ENCODE peak calls at places on chromosomes 11 and 22, in four cellular contexts. One of them, this sample, is unnamed.

GRCh38 chr11:1049911-1050580 is 13.5 kb upstream of the MUC6 start:
- DNase-seq in transverse colon: no peak
- DNase-seq in spleen: peak; percentile 73
- DNase-seq in sigmoid colon: peak; percentile 61
- DNase-seq in this sample: no peak

GRCh38 chr11:129947474-129947873 is 52.1 kb upstream of the NFRKB start:
- DNase-seq in transverse colon: no peak
- DNase-seq in spleen: no peak
- DNase-seq in sigmoid colon: no peak
- DNase-seq in this sample: no peak

GRCh38 chr11:57546869-57547518 is 9.6 kb downstream of the SMTNL1 start:
- DNase-seq in transverse colon: no peak
- DNase-seq in spleen: no peak
- DNase-seq in sigmoid colon: no peak
- DNase-seq in this sample: no peak

GRCh38 chr22:39234867-39235687 is 9.7 kb downstream of the PDGFB start:
- DNase-seq in transverse colon: peak; percentile 63
- DNase-seq in spleen: no peak
- DNase-seq in sigmoid colon: no peak
- DNase-seq in this sample: peak; percentile 65

GRCh38 chr11:83105167-83105566 is 33.5 kb upstream of the RAB30 start:
- DNase-seq in transverse colon: no peak
- DNase-seq in spleen: no peak
- DNase-seq in sigmoid colon: no peak
- DNase-seq in this sample: no peak

GRCh38 chr11:8766043-8766992 is 83.7 kb downstream of the RPL27A start:
- DNase-seq in transverse colon: no peak
- DNase-seq in spleen: no peak
- DNase-seq in sigmoid colon: no peak
- DNase-seq in this sample: peak; percentile 66

GRCh38 chr11:12318791-12319733 is 58.3 kb upstream of the PARVA start:
- DNase-seq in transverse colon: no peak
- DNase-seq in spleen: no peak
- DNase-seq in sigmoid colon: peak; percentile 85
- DNase-seq in this sample: no peak

GRCh38 chr11:94825111-94825880 is 57.1 kb downstream of the AMOTL1 start:
- DNase-seq in transverse colon: no peak
- DNase-seq in spleen: no peak
- DNase-seq in sigmoid colon: no peak
- DNase-seq in this sample: no peak

GRCh38 chr11:44632466-44633123 is 67.1 kb downstream of the CD82 start:
- DNase-seq in transverse colon: peak; percentile 29
- DNase-seq in spleen: peak; percentile 80
- DNase-seq in sigmoid colon: peak; percentile 74
- DNase-seq in this sample: no peak

GRCh38 chr11:3056296-3057068 is 741 bp downstream of the CARS1 start:
- DNase-seq in transverse colon: peak; percentile 37
- DNase-seq in spleen: no peak
- DNase-seq in sigmoid colon: peak; percentile 66
- DNase-seq in this sample: peak; percentile 84

GRCh38 chr11:1934326-1935155 is 12.6 kb upstream of the MRPL23 start:
- DNase-seq in transverse colon: no peak
- DNase-seq in spleen: peak; percentile 67
- DNase-seq in sigmoid colon: no peak
- DNase-seq in this sample: peak; percentile 64

GRCh38 chr11:27460571-27460970 is 12.0 kb downstream of the LGR4 start:
- DNase-seq in transverse colon: no peak
- DNase-seq in spleen: no peak
- DNase-seq in sigmoid colon: no peak
- DNase-seq in this sample: no peak

GRCh38 chr22:33504941-33505647 is 415.2 kb downstream of the LARGE1 start:
- DNase-seq in transverse colon: no peak
- DNase-seq in spleen: no peak
- DNase-seq in sigmoid colon: no peak
- DNase-seq in this sample: no peak

GRCh38 chr22:44711701-44712100 is 9.7 kb downstream of the PRR5 start:
- DNase-seq in transverse colon: no peak
- DNase-seq in spleen: no peak
- DNase-seq in sigmoid colon: no peak
- DNase-seq in this sample: no peak

GRCh38 chr11:35389897-35390462 is 29.4 kb downstream of the SLC1A2 start:
- DNase-seq in transverse colon: no peak
- DNase-seq in spleen: no peak
- DNase-seq in sigmoid colon: no peak
- DNase-seq in this sample: no peak

GRCh38 chr11:22624742-22625447 is 728 bp downstream of the FANCF start:
- DNase-seq in transverse colon: peak; percentile 76
- DNase-seq in spleen: no peak
- DNase-seq in sigmoid colon: peak; percentile 80
- DNase-seq in this sample: peak; percentile 76

GRCh38 chr11:13963949-13964770 is 1.6 kb downstream of the SPON1 start:
- DNase-seq in transverse colon: peak; percentile 62
- DNase-seq in spleen: no peak
- DNase-seq in sigmoid colon: no peak
- DNase-seq in this sample: no peak

GRCh38 chr22:29581799-29582198 is 886 bp upstream of the NIPSNAP1 start:
- DNase-seq in transverse colon: peak; percentile 71
- DNase-seq in spleen: no peak
- DNase-seq in sigmoid colon: no peak
- DNase-seq in this sample: peak; percentile 69

GRCh38 chr11:30585067-30585891 is 874 bp downstream of the MPPED2 start:
- DNase-seq in transverse colon: no peak
- DNase-seq in spleen: peak; percentile 64
- DNase-seq in sigmoid colon: peak; percentile 74
- DNase-seq in this sample: no peak

GRCh38 chr11:20363500-20364411 is at the start of gene HTATIP2:
- DNase-seq in transverse colon: peak; percentile 82
- DNase-seq in spleen: peak; percentile 96
- DNase-seq in sigmoid colon: peak; percentile 84
- DNase-seq in this sample: peak; percentile 95
- TF ChIP-seq POLR2AphosphoS5 in transverse colon: peak; percentile 67
- TF ChIP-seq POLR2AphosphoS5 in spleen: peak; percentile 86
- TF ChIP-seq POLR2AphosphoS5 in sigmoid colon: peak; percentile 70
- TF ChIP-seq POLR2AphosphoS5 in this sample: peak; percentile 46

GRCh38 chr11:69949327-69949726 is 128.8 kb upstream of the ANO1 start:
- DNase-seq in transverse colon: no peak
- DNase-seq in spleen: peak; percentile 27
- DNase-seq in sigmoid colon: no peak
- DNase-seq in this sample: no peak

GRCh38 chr11:69948256-69949141 is 129.3 kb upstream of the FGF3 start:
- DNase-seq in transverse colon: peak; percentile 48
- DNase-seq in spleen: peak; percentile 57
- DNase-seq in sigmoid colon: no peak
- DNase-seq in this sample: no peak

GRCh38 chr11:69951821-69952590 is 126.1 kb upstream of the ANO1 start:
- DNase-seq in transverse colon: no peak
- DNase-seq in spleen: peak; percentile 47
- DNase-seq in sigmoid colon: no peak
- DNase-seq in this sample: no peak

GRCh38 chr11:69950621-69951020 is 127.5 kb upstream of the ANO1 start:
- DNase-seq in transverse colon: no peak
- DNase-seq in spleen: no peak
- DNase-seq in sigmoid colon: no peak
- DNase-seq in this sample: no peak

DNA sequence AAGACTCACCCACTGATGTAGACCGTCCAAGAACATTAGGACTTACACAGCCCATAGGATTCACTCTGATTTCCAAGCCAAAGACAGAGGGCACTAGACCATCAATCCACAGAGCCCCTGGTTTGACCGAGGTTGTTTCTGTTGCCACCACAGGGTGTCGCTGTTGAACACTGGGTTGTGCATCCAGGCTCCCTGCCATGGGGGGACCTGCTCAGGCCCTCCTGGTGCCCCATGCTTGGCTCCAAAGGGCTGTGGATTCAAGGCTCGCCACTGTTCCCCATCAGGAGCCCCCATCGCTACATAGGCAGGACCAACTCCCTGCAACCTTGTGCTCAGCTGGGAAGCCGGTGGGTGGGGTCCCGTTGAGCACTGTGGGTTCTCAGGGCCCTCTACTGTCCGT is 128.0 kb upstream of the ANO1 start:
- DNase-seq in transverse colon: peak; percentile 18
- DNase-seq in spleen: peak; percentile 24
- DNase-seq in sigmoid colon: no peak
- DNase-seq in this sample: no peak
- TF ChIP-seq CTCF in transverse colon: peak; percentile 24
- TF ChIP-seq CTCF in spleen: peak; percentile 18
- TF ChIP-seq CTCF in sigmoid colon: no peak
- TF ChIP-seq CTCF in this sample: no peak

GRCh38 chr22:31614781-31615480 is 47.1 kb downstream of the PISD start:
- DNase-seq in transverse colon: no peak
- DNase-seq in spleen: no peak
- DNase-seq in sigmoid colon: peak; percentile 50
- DNase-seq in this sample: peak; percentile 79

GRCh38 chr22:31613904-31614296 is 48.1 kb downstream of the PISD start:
- DNase-seq in transverse colon: no peak
- DNase-seq in spleen: no peak
- DNase-seq in sigmoid colon: no peak
- DNase-seq in this sample: no peak

GRCh38 chr22:31615481-31615840 is 46.6 kb downstream of the PISD start:
- DNase-seq in transverse colon: no peak
- DNase-seq in spleen: no peak
- DNase-seq in sigmoid colon: no peak
- DNase-seq in this sample: no peak

GRCh38 chr22:31612891-31613285 is 49.1 kb downstream of the PISD start:
- DNase-seq in transverse colon: no peak
- DNase-seq in spleen: peak; percentile 72
- DNase-seq in sigmoid colon: peak; percentile 62
- DNase-seq in this sample: peak; percentile 53

GRCh38 chr22:31613286-31613903 is 48.6 kb downstream of the PISD start:
- DNase-seq in transverse colon: no peak
- DNase-seq in spleen: peak; percentile 72
- DNase-seq in sigmoid colon: peak; percentile 52
- DNase-seq in this sample: no peak
- TF ChIP-seq POLR2AphosphoS5 in transverse colon: no peak
- TF ChIP-seq POLR2AphosphoS5 in spleen: peak; percentile 28
- TF ChIP-seq POLR2AphosphoS5 in sigmoid colon: no peak
- TF ChIP-seq POLR2AphosphoS5 in this sample: no peak

DNA sequence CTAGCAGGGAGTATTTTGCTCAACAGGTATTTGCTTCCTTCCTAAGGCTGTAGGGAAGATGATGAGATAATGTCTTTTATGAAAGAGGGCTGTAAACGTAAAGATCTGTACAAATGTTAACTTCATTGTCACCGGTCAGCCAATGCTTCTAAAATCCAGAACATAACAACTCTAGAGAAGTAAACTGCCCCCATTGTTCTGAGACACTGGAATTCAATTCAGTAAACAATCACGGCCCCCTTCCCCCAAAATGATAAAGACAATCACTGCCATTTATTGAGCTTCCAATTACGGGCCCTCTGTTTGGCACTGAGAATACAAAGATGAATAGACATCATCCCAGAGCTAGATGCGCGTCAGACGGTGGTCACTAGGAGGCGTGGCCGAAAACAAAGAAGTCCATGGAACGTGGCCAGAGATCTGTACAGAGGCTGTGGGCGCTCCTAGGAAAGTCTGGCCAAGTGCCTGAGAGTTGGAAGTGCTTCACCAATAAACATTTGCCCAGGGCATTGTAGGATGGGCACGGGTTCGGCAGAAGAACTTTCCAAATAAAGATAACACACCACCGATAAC is 576 bp downstream of the TMEM258 start:
- DNase-seq in transverse colon: peak; percentile 76
- DNase-seq in spleen: no peak
- DNase-seq in sigmoid colon: peak; percentile 90
- DNase-seq in this sample: peak; percentile 71
- TF ChIP-seq CTCF in transverse colon: no peak
- TF ChIP-seq CTCF in spleen: no peak
- TF ChIP-seq CTCF in sigmoid colon: no peak
- TF ChIP-seq CTCF in this sample: peak; percentile 3

DNA sequence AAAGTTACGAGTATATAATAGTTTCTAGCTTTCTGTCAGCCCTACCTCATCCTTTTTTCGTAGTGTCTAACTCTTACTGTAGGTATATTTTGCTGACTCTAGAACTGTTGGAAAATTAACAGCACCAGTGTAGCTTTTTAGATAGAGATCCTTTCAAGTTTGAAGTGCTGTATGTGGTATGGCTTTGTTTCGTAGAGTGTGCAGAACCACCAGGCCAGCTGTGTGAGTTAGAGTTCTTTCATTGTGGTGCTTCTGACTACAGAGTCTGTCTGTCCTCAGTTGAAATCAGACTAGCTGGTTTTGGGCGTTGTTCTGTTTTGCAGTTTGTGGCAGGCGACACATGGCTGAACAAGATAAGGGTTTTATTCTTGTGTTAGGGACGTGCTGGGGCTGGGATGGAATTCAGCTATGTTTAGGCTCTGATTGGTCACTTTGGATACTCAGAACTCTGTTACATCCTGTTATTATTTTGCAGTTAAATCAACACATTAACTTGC is 3.2 kb downstream of the ARHGEF12 start:
- DNase-seq in transverse colon: peak; percentile 38
- DNase-seq in spleen: no peak
- DNase-seq in sigmoid colon: no peak
- DNase-seq in this sample: no peak
- TF ChIP-seq POLR2AphosphoS5 in transverse colon: peak; percentile 52
- TF ChIP-seq POLR2AphosphoS5 in spleen: no peak
- TF ChIP-seq POLR2AphosphoS5 in sigmoid colon: peak; percentile 48
- TF ChIP-seq POLR2AphosphoS5 in this sample: no peak

GRCh38 chr11:100674212-100674611 is 12.9 kb upstream of the ARHGAP42 start:
- DNase-seq in transverse colon: no peak
- DNase-seq in spleen: no peak
- DNase-seq in sigmoid colon: no peak
- DNase-seq in this sample: no peak

GRCh38 chr11:100672483-100673038 is 14.5 kb upstream of the ARHGAP42 start:
- DNase-seq in transverse colon: no peak
- DNase-seq in spleen: no peak
- DNase-seq in sigmoid colon: no peak
- DNase-seq in this sample: no peak

GRCh38 chr11:100675115-100675650 is 11.9 kb upstream of the ARHGAP42 start:
- DNase-seq in transverse colon: no peak
- DNase-seq in spleen: no peak
- DNase-seq in sigmoid colon: no peak
- DNase-seq in this sample: no peak

GRCh38 chr11:100671471-100671870 is 15.6 kb upstream of the ARHGAP42 start:
- DNase-seq in transverse colon: no peak
- DNase-seq in spleen: no peak
- DNase-seq in sigmoid colon: no peak
- DNase-seq in this sample: no peak

DNA sequence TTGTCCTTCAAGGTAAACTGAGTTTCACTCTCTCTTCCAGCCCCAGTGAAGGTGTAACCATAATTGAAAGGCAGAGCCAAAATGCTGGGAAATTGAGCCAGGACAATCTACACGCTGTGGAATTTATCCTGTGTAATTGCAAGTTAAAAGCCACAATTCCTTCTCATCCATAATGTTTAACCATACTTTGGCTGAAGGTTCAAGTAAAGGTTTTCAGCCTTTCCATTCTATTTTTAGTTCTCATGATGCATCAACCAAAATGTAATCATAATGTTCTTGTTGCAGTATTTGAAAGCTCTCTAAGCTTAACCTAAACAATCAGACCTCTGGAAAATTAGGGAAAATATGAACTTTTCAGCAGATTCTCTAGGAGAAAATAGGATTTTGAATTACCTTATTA is 14.0 kb upstream of the ARHGAP42 start:
- DNase-seq in transverse colon: no peak
- DNase-seq in spleen: no peak
- DNase-seq in sigmoid colon: no peak
- DNase-seq in this sample: no peak
- TF ChIP-seq CTCF in transverse colon: no peak
- TF ChIP-seq CTCF in spleen: no peak
- TF ChIP-seq CTCF in sigmoid colon: no peak
- TF ChIP-seq CTCF in this sample: no peak

GRCh38 chr11:72631806-72632731 is 42.2 kb downstream of the PDE2A start:
- DNase-seq in transverse colon: no peak
- DNase-seq in spleen: peak; percentile 86
- DNase-seq in sigmoid colon: peak; percentile 85
- DNase-seq in this sample: no peak
- TF ChIP-seq POLR2AphosphoS5 in transverse colon: no peak
- TF ChIP-seq POLR2AphosphoS5 in spleen: peak; percentile 88
- TF ChIP-seq POLR2AphosphoS5 in sigmoid colon: peak; percentile 19
- TF ChIP-seq POLR2AphosphoS5 in this sample: no peak